ENCODE peak calls at places on chromosomes 16 and 17, in four cellular contexts. One of them, this sample, is unnamed.

GRCh38 chr16:57301126-57301817 is 16.8 kb upstream of the PLLP start:
- DNase-seq in T-helper 2 cell: no peak
- DNase-seq in fibroblast of villous mesenchyme: no peak
- DNase-seq in NCI-H1436: no peak
- DNase-seq in this sample: no peak

GRCh38 chr16:819336-819735 is 18.8 kb upstream of the GNG13 start:
- DNase-seq in T-helper 2 cell: peak
- DNase-seq in fibroblast of villous mesenchyme: no peak
- DNase-seq in NCI-H1436: no peak
- DNase-seq in this sample: no peak

GRCh38 chr16:8589293-8590160 is 784 bp downstream of the TMEM114 start:
- DNase-seq in T-helper 2 cell: no peak
- DNase-seq in fibroblast of villous mesenchyme: no peak
- DNase-seq in NCI-H1436: no peak
- DNase-seq in this sample: no peak

GRCh38 chr16:14003119-14003570 is 68.0 kb upstream of the MRTFB start:
- DNase-seq in T-helper 2 cell: no peak
- DNase-seq in fibroblast of villous mesenchyme: peak
- DNase-seq in NCI-H1436: no peak
- DNase-seq in this sample: no peak

GRCh38 chr16:27365142-27366089 is 36.6 kb upstream of the IL21R start:
- DNase-seq in T-helper 2 cell: no peak
- DNase-seq in fibroblast of villous mesenchyme: peak
- DNase-seq in NCI-H1436: no peak
- DNase-seq in this sample: no peak

GRCh38 chr17:56471661-56472060 is 121.8 kb upstream of the NOG start:
- DNase-seq in T-helper 2 cell: no peak
- DNase-seq in fibroblast of villous mesenchyme: peak
- DNase-seq in NCI-H1436: no peak
- DNase-seq in this sample: no peak

GRCh38 chr16:47687694-47688093 is 226.6 kb downstream of the PHKB start:
- DNase-seq in T-helper 2 cell: no peak
- DNase-seq in fibroblast of villous mesenchyme: no peak
- DNase-seq in NCI-H1436: no peak
- DNase-seq in this sample: no peak

GRCh38 chr16:87278191-87279093 is 38.8 kb downstream of the C16orf95 start:
- DNase-seq in T-helper 2 cell: no peak
- DNase-seq in fibroblast of villous mesenchyme: peak
- DNase-seq in NCI-H1436: peak
- DNase-seq in this sample: no peak

GRCh38 chr16:12826559-12826958 is 22.9 kb upstream of the CPPED1 start:
- DNase-seq in T-helper 2 cell: no peak
- DNase-seq in fibroblast of villous mesenchyme: no peak
- DNase-seq in NCI-H1436: no peak
- DNase-seq in this sample: no peak

GRCh38 chr17:40516581-40517285 is 15.3 kb upstream of the TNS4 start:
- DNase-seq in T-helper 2 cell: peak
- DNase-seq in fibroblast of villous mesenchyme: peak
- DNase-seq in NCI-H1436: no peak
- DNase-seq in this sample: no peak

GRCh38 chr17:12992676-12993075 is 25.2 kb downstream of the ELAC2 start:
- DNase-seq in T-helper 2 cell: no peak
- DNase-seq in fibroblast of villous mesenchyme: no peak
- DNase-seq in NCI-H1436: no peak
- DNase-seq in this sample: no peak

GRCh38 chr17:17613708-17614114 is 22.2 kb upstream of the PEMT start:
- DNase-seq in T-helper 2 cell: no peak
- DNase-seq in fibroblast of villous mesenchyme: peak
- DNase-seq in NCI-H1436: peak
- DNase-seq in this sample: no peak

GRCh38 chr17:74697477-74697876 is 15.2 kb downstream of the CD300LF start:
- DNase-seq in T-helper 2 cell: no peak
- DNase-seq in fibroblast of villous mesenchyme: no peak
- DNase-seq in NCI-H1436: no peak
- DNase-seq in this sample: no peak

GRCh38 chr16:6892961-6893360 is 439.7 kb upstream of the RBFOX1 start:
- DNase-seq in T-helper 2 cell: no peak
- DNase-seq in fibroblast of villous mesenchyme: no peak
- DNase-seq in NCI-H1436: no peak
- DNase-seq in this sample: no peak

GRCh38 chr16:73154063-73154870 is 106.3 kb upstream of the ZFHX3 start:
- DNase-seq in T-helper 2 cell: no peak
- DNase-seq in fibroblast of villous mesenchyme: no peak
- DNase-seq in NCI-H1436: no peak
- DNase-seq in this sample: no peak

GRCh38 chr17:8290043-8290442 is 1.6 kb downstream of the RANGRF start:
- DNase-seq in T-helper 2 cell: no peak
- DNase-seq in fibroblast of villous mesenchyme: no peak
- DNase-seq in NCI-H1436: no peak
- DNase-seq in this sample: no peak

GRCh38 chr17:36697907-36698526 is 96.6 kb downstream of the MRM1 start:
- DNase-seq in T-helper 2 cell: no peak
- DNase-seq in fibroblast of villous mesenchyme: peak
- DNase-seq in NCI-H1436: no peak
- DNase-seq in this sample: no peak

GRCh38 chr16:61900482-61900881 is 135.8 kb downstream of the CDH8 start:
- DNase-seq in T-helper 2 cell: no peak
- DNase-seq in fibroblast of villous mesenchyme: peak
- DNase-seq in NCI-H1436: no peak
- DNase-seq in this sample: no peak

GRCh38 chr17:5631958-5632357 is 47.6 kb upstream of the NLRP1 start:
- DNase-seq in T-helper 2 cell: no peak
- DNase-seq in fibroblast of villous mesenchyme: no peak
- DNase-seq in NCI-H1436: no peak
- DNase-seq in this sample: no peak

GRCh38 chr16:89918453-89919347 is at the start of gene MC1R:
- DNase-seq in T-helper 2 cell: no peak
- DNase-seq in fibroblast of villous mesenchyme: peak
- DNase-seq in NCI-H1436: peak
- DNase-seq in this sample: peak

GRCh38 chr17:28718317-28718672 is 627 bp upstream of the RAB34 start:
- DNase-seq in T-helper 2 cell: no peak
- DNase-seq in fibroblast of villous mesenchyme: no peak
- DNase-seq in NCI-H1436: peak
- DNase-seq in this sample: no peak

GRCh38 chr16:78918805-78919204 is 681.7 kb downstream of the MAF start:
- DNase-seq in T-helper 2 cell: no peak
- DNase-seq in fibroblast of villous mesenchyme: no peak
- DNase-seq in NCI-H1436: no peak
- DNase-seq in this sample: no peak

GRCh38 chr17:46121165-46121764 is 72.0 kb downstream of the KANSL1 start:
- DNase-seq in T-helper 2 cell: no peak
- DNase-seq in fibroblast of villous mesenchyme: no peak
- DNase-seq in NCI-H1436: no peak
- DNase-seq in this sample: no peak

GRCh38 chr17:8091033-8091687 is 3.6 kb upstream of the ALOX12B start:
- DNase-seq in T-helper 2 cell: no peak
- DNase-seq in fibroblast of villous mesenchyme: no peak
- DNase-seq in NCI-H1436: no peak
- DNase-seq in this sample: no peak

GRCh38 chr17:79997004-79997673 is 38.5 kb downstream of the TBC1D16 start:
- DNase-seq in T-helper 2 cell: peak
- DNase-seq in fibroblast of villous mesenchyme: no peak
- DNase-seq in NCI-H1436: no peak
- DNase-seq in this sample: no peak

GRCh38 chr17:9907883-9908648 is 3.0 kb upstream of the RCVRN start:
- DNase-seq in T-helper 2 cell: no peak
- DNase-seq in fibroblast of villous mesenchyme: peak
- DNase-seq in NCI-H1436: no peak
- DNase-seq in this sample: no peak

GRCh38 chr17:7217113-7217987 is 2.3 kb downstream of the DLG4 start:
- DNase-seq in T-helper 2 cell: no peak
- DNase-seq in fibroblast of villous mesenchyme: peak
- DNase-seq in NCI-H1436: peak
- DNase-seq in this sample: peak

This sample was measured in COR-L47.